ENCODE peak calls at places on chromosome 7, in five cellular contexts. O is ovary; Z is CD8-positive, alpha-beta T cell; M is nephron progenitor cell; L is dorsolateral prefrontal cortex. I is an unnamed sample.
A peak's percentile ranks its signal among the peaks of the same experiment; 100 is the strongest.

GRCh38 chr7:87129836-87130235 is 22.4 kb upstream of the DMTF1 start:
- DNase-seq in L (no peak), Z (no peak), M (no peak), O (no peak), I (no peak)

GRCh38 chr7:106283501-106283830 is 1.3 kb downstream of the NAMPT start:
- DNase-seq in O (no peak), M (no peak), L (no peak), Z (no peak), I (no peak)

GRCh38 chr7:118573065-118573464 is 348.6 kb downstream of the ANKRD7 start:
- DNase-seq in M (peak; percentile 3), L (no peak), Z (no peak), O (no peak), I (no peak)

GRCh38 chr7:92557249-92557648 is 28.7 kb downstream of the RBM48 start:
- DNase-seq in L (no peak), O (no peak), Z (no peak), M (no peak), I (no peak)

GRCh38 chr7:131895541-131896173 is 339.2 kb upstream of the PODXL start:
- DNase-seq in M (no peak), Z (no peak), O (no peak), L (no peak), I (no peak)

GRCh38 chr7:34653787-34654186 is 4.2 kb upstream of the NPSR1 start:
- DNase-seq in Z (no peak), L (no peak), O (no peak), M (no peak), I (no peak)

GRCh38 chr7:121474301-121474673 is 78.2 kb upstream of the FAM3C start:
- DNase-seq in O (no peak), M (no peak), Z (no peak), L (no peak), I (no peak)

GRCh38 chr7:135239263-135239662 is 5.6 kb downstream of the STRA8 start:
- DNase-seq in M (no peak), L (no peak), Z (no peak), O (no peak), I (no peak)

GRCh38 chr7:70764004-70764691 is 367.8 kb upstream of the GALNT17 start:
- DNase-seq in Z (no peak), O (no peak), M (no peak), L (no peak), I (no peak)

GRCh38 chr7:101779267-101779666 is 38.2 kb upstream of the CUX1 start:
- DNase-seq in O (no peak), Z (no peak), L (no peak), M (no peak), I (no peak)

GRCh38 chr7:130793855-130794618 is 60.0 kb upstream of the KLF14 start:
- DNase-seq in L (no peak), M (no peak), Z (no peak), O (no peak), I (no peak)

GRCh38 chr7:952548-953441 is 1.7 kb downstream of the ADAP1 start:
- DNase-seq in Z (no peak), M (no peak), L (peak; percentile 41), O (no peak), I (no peak)

GRCh38 chr7:95537483-95537882 is 51.7 kb downstream of the ASB4 start:
- DNase-seq in L (no peak), Z (no peak), O (no peak), M (no peak), I (no peak)

GRCh38 chr7:46383605-46384004 is 462.5 kb upstream of the IGFBP3 start:
- DNase-seq in Z (no peak), O (no peak), M (no peak), L (no peak), I (no peak)

GRCh38 chr7:3063016-3063753 is 19.5 kb upstream of the CARD11 start:
- DNase-seq in Z (peak; percentile 78), O (no peak), M (no peak), L (no peak), I (no peak)

GRCh38 chr7:42736931-42737330 is 174.9 kb downstream of the C7orf25 start:
- DNase-seq in L (no peak), M (no peak), Z (no peak), O (no peak), I (peak; percentile 7)
- TF ChIP-seq CTCF in L (no peak), M (peak; percentile 12), Z (no peak), O (no peak), I (no peak)

GRCh38 chr7:4744391-4745264 is 30.8 kb upstream of the AP5Z1 start:
- DNase-seq in M (peak; percentile 97), O (peak; percentile 96), Z (peak; percentile 76), L (peak; percentile 97), I (peak; percentile 97)
- TF ChIP-seq CTCF in M (no peak), O (no peak), Z (no peak), L (no peak), I (no peak)

GRCh38 chr7:2016021-2016631 is 216.6 kb downstream of the MAD1L1 start:
- DNase-seq in L (peak; percentile 29), M (no peak), Z (peak; percentile 21), O (no peak), I (no peak)

GRCh38 chr7:2018786-2019692 is 213.7 kb downstream of the MAD1L1 start:
- DNase-seq in O (no peak), M (no peak), L (peak; percentile 65), Z (no peak), I (no peak)

GRCh38 chr7:2017914-2018785 is 214.6 kb downstream of the MAD1L1 start:
- DNase-seq in L (peak; percentile 32), Z (no peak), M (no peak), O (no peak), I (no peak)

GRCh38 chr7:2016761-2017482 is 215.8 kb downstream of the MAD1L1 start:
- DNase-seq in Z (peak; percentile 12), O (no peak), M (peak; percentile 40), L (peak; percentile 36), I (no peak)

GRCh38 chr7:2017483-2017891 is 215.3 kb downstream of the MAD1L1 start:
- DNase-seq in M (no peak), L (no peak), O (no peak), Z (peak; percentile 3), I (no peak)
- TF ChIP-seq CTCF in M (no peak), L (no peak), O (no peak), Z (no peak), I (no peak)

GRCh38 chr7:21984042-21984441 is 38.3 kb upstream of the CDCA7L start:
- DNase-seq in L (no peak), M (no peak), Z (no peak), O (no peak), I (no peak)
- TF ChIP-seq CTCF in L (no peak), M (no peak), Z (no peak), O (no peak), I (no peak)

DNA sequence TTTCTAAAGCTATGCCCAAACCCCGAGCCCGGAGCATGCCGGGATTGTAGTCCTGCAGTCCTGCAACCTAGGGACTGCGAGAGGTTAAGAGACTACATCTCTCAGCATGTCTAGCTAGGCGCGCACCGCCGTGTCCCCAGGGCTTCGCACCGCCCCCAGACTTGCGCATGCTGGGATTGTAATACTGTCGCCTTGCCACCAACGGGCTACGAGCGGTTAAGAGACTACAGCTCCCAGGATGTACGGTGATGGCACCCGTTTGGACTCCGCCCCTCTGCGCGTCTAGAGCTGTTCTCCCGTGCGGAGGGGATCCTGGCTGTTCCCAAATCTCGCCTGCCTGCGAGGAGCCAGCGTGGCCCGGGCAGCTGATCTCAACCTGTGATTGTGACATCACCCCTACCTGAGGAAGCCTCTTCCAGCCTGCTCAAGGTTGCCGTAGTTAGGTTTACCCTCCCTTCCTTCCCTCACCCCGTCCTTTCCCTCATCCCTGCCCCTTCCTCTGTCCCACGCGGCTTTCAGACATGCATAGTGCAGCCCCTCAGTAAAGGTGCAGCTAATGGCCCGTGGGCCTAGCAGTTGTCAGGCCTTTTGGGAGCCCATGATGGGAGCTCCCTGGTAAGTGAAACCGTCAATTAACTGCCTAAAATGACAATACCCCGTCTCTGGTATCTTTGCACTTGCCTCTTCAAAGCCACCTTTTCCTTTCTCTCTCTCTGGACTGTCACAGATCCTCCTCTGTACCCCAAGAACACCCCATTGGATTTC is 6.3 kb upstream of the ZNF736 start:
- DNase-seq in M (no peak), L (peak; percentile 98), O (peak; percentile 86), Z (peak; percentile 97), I (peak; percentile 55)
- TF ChIP-seq CTCF in M (no peak), L (no peak), O (peak; percentile 22), Z (no peak), I (no peak)

GRCh38 chr7:8388257-8388625 is 45.2 kb upstream of the NXPH1 start:
- DNase-seq in L (no peak), O (no peak), Z (no peak), M (no peak), I (no peak)
- TF ChIP-seq CTCF in L (no peak), O (no peak), Z (no peak), M (no peak), I (no peak)

DNA sequence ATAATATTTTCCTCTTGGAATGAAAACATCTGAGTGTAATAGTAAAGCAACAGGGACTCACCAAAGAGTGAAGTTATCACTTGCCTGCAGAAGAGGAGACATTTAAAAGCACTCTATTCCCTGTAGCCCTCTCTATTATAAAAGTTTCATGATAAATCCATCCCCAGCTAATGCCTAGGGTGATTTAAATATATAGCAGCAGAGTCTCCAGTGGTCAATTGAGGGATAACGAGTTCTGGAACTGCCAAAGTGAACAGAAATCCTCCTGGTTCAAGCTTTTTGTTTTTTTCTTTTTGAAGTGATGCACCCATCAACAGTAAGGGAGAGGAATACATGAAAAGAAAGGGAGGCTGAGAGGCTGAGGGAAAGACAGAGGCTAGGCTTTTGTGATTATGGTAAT is 87.3 kb downstream of the EVX1 start:
- DNase-seq in M (no peak), L (no peak), O (no peak), Z (no peak), I (no peak)
- TF ChIP-seq CTCF in M (peak; percentile 17), L (no peak), O (no peak), Z (no peak), I (peak; percentile 22)

GRCh38 chr7:29337628-29338116 is 143.1 kb downstream of the CHN2 start:
- DNase-seq in L (no peak), O (no peak), M (no peak), Z (peak; percentile 78), I (no peak)
- TF ChIP-seq CTCF in L (no peak), O (no peak), M (no peak), Z (no peak), I (no peak)

DNA sequence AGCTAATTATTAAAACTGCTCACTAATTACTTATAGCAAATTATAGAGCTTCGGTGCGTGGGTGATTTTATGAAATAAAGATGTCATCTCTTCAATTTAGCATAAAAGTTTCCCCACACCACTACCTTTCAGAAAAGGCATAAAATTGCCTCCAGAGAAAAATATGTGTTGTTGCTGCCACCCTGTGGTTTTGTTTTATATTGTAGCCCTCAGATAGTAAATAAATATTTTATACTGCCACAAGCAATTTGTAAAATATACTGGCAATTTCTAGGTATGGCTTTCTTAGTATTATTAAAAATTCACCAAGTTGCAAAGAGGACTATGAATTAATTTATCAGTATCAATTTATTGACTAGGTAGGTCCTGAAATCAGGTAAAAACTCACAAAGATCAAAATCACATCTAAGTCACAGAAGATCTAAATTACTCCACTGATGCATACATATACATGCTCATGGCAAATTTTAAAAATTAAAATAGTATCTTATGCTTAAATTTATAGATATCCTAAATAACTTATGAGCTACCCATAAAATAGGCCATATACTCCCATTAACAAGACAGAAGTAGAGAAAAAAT is 26.5 kb downstream of the ASNS start:
- DNase-seq in M (no peak), Z (no peak), L (no peak), O (no peak), I (peak; percentile 27)
- TF ChIP-seq CTCF in M (peak; percentile 54), Z (peak; percentile 35), L (peak; percentile 55), O (no peak), I (peak; percentile 67)

I was measured in endothelial cell.